ENCODE peak calls at places on chromosome 19, in five cellular contexts. I, Q, X, J and E are unnamed samples.

GRCh38 chr19:4094761-4095487 is 28.2 kb upstream of the ZBTB7A start:
- DNase-seq in Q (no peak), J (no peak), I (no peak), X (no peak), E (no peak)

GRCh38 chr19:18896421-18896841 is 473 bp upstream of the CERS1 start:
- DNase-seq in Q (no peak), J (no peak), X (no peak), I (peak; percentile 35), E (peak; percentile 69)

GRCh38 chr19:51783373-51783772 is 11.6 kb upstream of the FPR3 start:
- DNase-seq in I (no peak), Q (no peak), X (no peak), J (peak; percentile 23), E (no peak)

GRCh38 chr19:13060233-13060963 is 42.3 kb downstream of the LYL1 start:
- DNase-seq in X (no peak), J (peak; percentile 90), Q (peak; percentile 61), I (no peak), E (peak; percentile 56)

GRCh38 chr19:40503300-40503699 is 36.5 kb downstream of the SPTBN4 start:
- DNase-seq in J (no peak), Q (peak; percentile 32), I (no peak), X (no peak), E (no peak)

GRCh38 chr19:14363203-14364097 is 17.8 kb upstream of the ADGRE5 start:
- DNase-seq in I (peak; percentile 52), J (peak; percentile 25), Q (peak; percentile 88), X (no peak), E (peak; percentile 88)

GRCh38 chr19:1264801-1265610 is 4.1 kb upstream of the CIRBP start:
- DNase-seq in J (peak; percentile 84), I (peak; percentile 59), X (no peak), Q (no peak), E (peak; percentile 81)

GRCh38 chr19:18775586-18776287 is 15.4 kb downstream of the COMP start:
- DNase-seq in I (no peak), X (no peak), Q (peak; percentile 42), J (no peak), E (no peak)

GRCh38 chr19:51274037-51274370 is 23.1 kb downstream of the SIGLECL1 start:
- DNase-seq in Q (no peak), X (no peak), J (no peak), I (no peak), E (no peak)

GRCh38 chr19:40561947-40562346 is 14.7 kb upstream of the SHKBP1 start:
- DNase-seq in X (no peak), Q (no peak), I (no peak), J (no peak), E (no peak)

GRCh38 chr19:56476671-56477428 is at the start of gene ZNF667:
- DNase-seq in I (no peak), X (no peak), J (no peak), Q (no peak), E (no peak)

GRCh38 chr19:2175742-2176141 is 12.0 kb downstream of the DOT1L start:
- DNase-seq in X (no peak), J (no peak), I (no peak), Q (no peak), E (no peak)

GRCh38 chr19:2618611-2619010 is 83.9 kb downstream of the GNG7 start:
- DNase-seq in J (no peak), I (no peak), X (no peak), Q (no peak), E (no peak)

GRCh38 chr19:40576585-40577451 is at the start of gene SHKBP1:
- DNase-seq in I (peak; percentile 100), J (peak; percentile 84), Q (peak; percentile 98), X (peak; percentile 86), E (peak; percentile 80)

GRCh38 chr19:2361259-2362038 is 1.4 kb downstream of the TMPRSS9 start:
- DNase-seq in J (no peak), Q (no peak), X (no peak), I (no peak), E (no peak)

GRCh38 chr19:5006201-5006600 is 37.3 kb downstream of the KDM4B start:
- DNase-seq in X (no peak), J (no peak), I (no peak), Q (no peak), E (no peak)

GRCh38 chr19:19489804-19490204 is 25.5 kb downstream of the TSSK6 start:
- DNase-seq in J (no peak), X (no peak), Q (no peak), I (no peak), E (no peak)

GRCh38 chr19:50909240-50910070 is 1.7 kb downstream of the KLK4 start:
- DNase-seq in I (peak; percentile 86), X (no peak), J (peak; percentile 13), Q (peak; percentile 99), E (peak; percentile 100)

GRCh38 chr19:3125900-3126524 is 9.8 kb upstream of the GNA15 start:
- DNase-seq in I (peak; percentile 40), X (no peak), Q (peak; percentile 77), J (peak; percentile 43), E (peak; percentile 85)

GRCh38 chr19:9528757-9529336 is 9.6 kb downstream of the ZNF426 start:
- DNase-seq in J (no peak), X (no peak), I (no peak), Q (no peak), E (no peak)

GRCh38 chr19:18589380-18590272 is 1.0 kb downstream of the REX1BD start:
- DNase-seq in I (peak; percentile 51), Q (peak; percentile 60), X (no peak), J (peak; percentile 65), E (peak; percentile 69)

GRCh38 chr19:13981467-13981866 is 24.7 kb downstream of the RFX1 start:
- DNase-seq in X (no peak), J (no peak), I (no peak), Q (no peak), E (no peak)

GRCh38 chr19:35437152-35437951 is 10.7 kb upstream of the FFAR2 start:
- DNase-seq in J (no peak), X (no peak), I (no peak), Q (no peak), E (no peak)

GRCh38 chr19:41707871-41708371 is 505 bp upstream of the CEACAM5 start:
- DNase-seq in X (no peak), I (no peak), Q (no peak), J (no peak), E (no peak)

GRCh38 chr19:36916991-36917390 is 859 bp downstream of the ZNF568 start:
- DNase-seq in Q (no peak), X (no peak), I (no peak), J (no peak), E (no peak)

GRCh38 chr19:32339988-32340874 is 5.2 kb upstream of the ZNF507 start:
- DNase-seq in I (peak; percentile 87), X (no peak), J (peak; percentile 46), Q (peak; percentile 44), E (no peak)

GRCh38 chr19:43572172-43572588 is 3.1 kb downstream of the XRCC1 start:
- DNase-seq in J (no peak), I (no peak), X (no peak), Q (no peak), E (no peak)

GRCh38 chr19:16586477-16586871 is 14.3 kb upstream of the SLC35E1 start:
- DNase-seq in J (no peak), Q (no peak), I (no peak), X (no peak), E (no peak)

DNA sequence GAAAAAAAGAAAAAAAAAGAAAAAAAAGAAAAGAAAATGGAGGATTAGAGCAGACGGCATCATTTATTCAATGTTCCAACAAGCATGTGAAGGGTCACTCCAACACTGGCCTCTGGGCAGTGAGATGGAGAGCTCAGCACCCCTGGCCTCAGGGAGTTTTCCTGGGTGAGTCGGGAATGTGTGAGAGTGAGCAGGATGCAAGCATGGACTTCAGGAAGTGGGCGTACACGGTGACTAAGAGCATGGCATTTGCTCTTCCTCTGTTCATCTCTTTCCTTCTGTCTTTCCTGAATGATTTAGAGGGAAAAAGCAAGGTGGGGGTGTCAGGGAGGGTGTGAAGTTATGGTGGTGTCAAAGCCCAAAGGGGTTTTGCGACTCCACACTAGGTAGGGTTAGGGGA is 682 bp upstream of the CABP5 start:
- DNase-seq in J (no peak), Q (no peak), I (no peak), X (no peak), E (no peak)
- TF ChIP-seq HDAC2 in J (no peak), Q (no peak), I (no peak), X (no peak), E (no peak)

DNA sequence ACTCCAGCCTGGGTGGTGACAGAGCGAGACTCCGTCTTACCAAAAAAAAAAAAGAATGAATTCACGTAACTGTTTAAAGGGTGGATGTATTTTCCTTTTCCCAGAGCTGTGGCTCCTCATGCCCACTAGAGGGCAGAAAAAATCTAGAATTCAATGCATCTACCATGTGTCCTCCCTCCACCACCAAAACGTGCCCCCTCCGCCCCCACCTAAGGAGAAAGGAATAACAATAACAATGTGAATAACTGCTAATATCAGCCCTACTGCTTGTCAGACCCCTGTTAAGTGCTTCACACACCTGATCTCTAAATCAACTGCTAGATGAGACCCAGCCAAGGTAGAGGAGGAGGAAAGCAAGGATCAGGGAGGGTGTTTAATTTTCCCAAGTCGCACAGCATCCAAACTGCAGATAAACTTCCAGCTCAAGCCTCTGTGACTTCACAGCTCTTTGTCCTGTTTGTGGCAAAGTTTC is 20.2 kb upstream of the PNMA8B start:
- DNase-seq in Q (peak; percentile 80), I (peak; percentile 89), J (peak; percentile 23), X (no peak), E (no peak)
- TF ChIP-seq HDAC2 in Q (peak; percentile 59), I (no peak), J (no peak), X (no peak), E (no peak)

GRCh38 chr19:49718511-49718910 is 27.6 kb downstream of the CPT1C start:
- DNase-seq in Q (no peak), I (no peak), X (no peak), J (no peak), E (no peak)
- TF ChIP-seq HDAC2 in Q (no peak), I (no peak), X (no peak), J (no peak), E (no peak)

GRCh38 chr19:55473613-55474012 is 2.8 kb upstream of the ZNF628 start:
- DNase-seq in Q (no peak), X (no peak), I (no peak), J (no peak), E (no peak)
- TF ChIP-seq HDAC2 in Q (no peak), X (no peak), I (no peak), J (no peak), E (no peak)

DNA sequence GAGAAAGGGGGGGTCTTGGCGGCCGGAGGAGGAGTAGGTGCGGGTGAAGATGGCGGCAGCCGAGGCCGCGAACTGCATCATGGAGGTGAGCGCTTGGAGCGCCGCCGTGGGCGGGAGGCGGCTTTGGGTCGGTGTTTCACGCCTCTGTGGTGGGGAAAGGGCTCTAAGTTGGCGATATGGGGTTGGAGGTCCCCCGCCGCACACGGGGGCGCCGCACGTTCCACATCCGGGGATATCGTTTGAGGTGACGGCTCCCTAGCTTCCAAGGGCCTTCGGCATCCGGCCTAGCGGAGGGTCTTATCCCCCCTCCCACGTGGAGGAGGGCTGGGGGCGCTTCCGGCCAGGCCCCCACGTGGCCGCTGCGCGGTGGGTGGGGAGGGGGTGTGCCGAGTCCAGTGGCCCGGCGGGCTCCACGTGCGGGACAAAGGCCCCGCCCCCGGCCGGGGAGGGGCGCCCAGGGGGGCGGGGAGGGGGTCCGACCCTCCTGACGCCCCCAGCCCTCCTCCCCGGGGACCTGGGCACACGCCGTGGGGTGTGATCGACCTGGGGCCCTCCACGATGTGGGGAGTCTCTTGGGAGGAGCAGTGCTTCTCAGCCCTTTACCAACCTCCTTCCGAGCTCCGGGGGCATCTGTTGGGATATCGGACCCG is at the start of gene PRMT1:
- DNase-seq in I (no peak), X (no peak), J (peak; percentile 35), Q (peak; percentile 87), E (peak; percentile 77)
- TF ChIP-seq HDAC2 in I (no peak), X (peak; percentile 71), J (peak; percentile 48), Q (peak; percentile 93), E (no peak)

GRCh38 chr19:6373096-6373812 is 660 bp downstream of the ALKBH7 start:
- DNase-seq in X (peak; percentile 91), I (peak; percentile 65), Q (peak; percentile 94), J (peak; percentile 88), E (peak; percentile 98)
- TF ChIP-seq HDAC2 in X (no peak), I (no peak), Q (no peak), J (no peak), E (no peak)